ENCODE peak calls at places on chromosomes 11 and 22, in five cellular contexts. Z is neural progenitor cell, M is PC-3, C is GM23248, I is GM23338. T is an unnamed sample.

GRCh38 chr22:27129266-27129665 is 471.9 kb downstream of the MIAT start:
- DNase-seq in C (peak), M (peak), Z (no peak), I (no peak), T (no peak)

GRCh38 chr22:47850644-47851151 is 1088.2 kb downstream of the TBC1D22A start:
- DNase-seq in M (peak), Z (peak), C (no peak), I (no peak), T (no peak)

GRCh38 chr22:42964994-42965699 is 49.8 kb downstream of the PACSIN2 start:
- DNase-seq in C (no peak), I (no peak), Z (no peak), M (peak), T (no peak)

GRCh38 chr11:84558085-84558905 is 1068.8 kb downstream of the DLG2 start:
- DNase-seq in C (peak), I (peak), Z (peak), M (peak), T (peak)

GRCh38 chr22:37487559-37487958 is 1.4 kb upstream of the MFNG start:
- DNase-seq in Z (no peak), M (no peak), C (no peak), I (no peak), T (no peak)

GRCh38 chr11:84969103-84969502 is 658.0 kb downstream of the DLG2 start:
- DNase-seq in I (no peak), Z (peak), M (no peak), C (peak), T (no peak)

GRCh38 chr22:24329453-24329852 is 58.8 kb downstream of the SPECC1L start:
- DNase-seq in C (no peak), I (no peak), M (no peak), Z (no peak), T (no peak)

GRCh38 chr11:2215230-2215560 is 43.6 kb upstream of the TH start:
- DNase-seq in Z (no peak), I (no peak), C (no peak), M (no peak), T (no peak)

GRCh38 chr22:20526628-20527355 is 19.4 kb downstream of the MED15 start:
- DNase-seq in M (peak), C (peak), I (no peak), Z (no peak), T (no peak)

GRCh38 chr11:115921986-115922385 is 417.8 kb upstream of the CADM1 start:
- DNase-seq in M (no peak), I (no peak), C (no peak), Z (no peak), T (no peak)

GRCh38 chr11:13126430-13126829 is 117.3 kb downstream of the RASSF10 start:
- DNase-seq in Z (no peak), I (no peak), C (no peak), M (peak), T (no peak)

DNA sequence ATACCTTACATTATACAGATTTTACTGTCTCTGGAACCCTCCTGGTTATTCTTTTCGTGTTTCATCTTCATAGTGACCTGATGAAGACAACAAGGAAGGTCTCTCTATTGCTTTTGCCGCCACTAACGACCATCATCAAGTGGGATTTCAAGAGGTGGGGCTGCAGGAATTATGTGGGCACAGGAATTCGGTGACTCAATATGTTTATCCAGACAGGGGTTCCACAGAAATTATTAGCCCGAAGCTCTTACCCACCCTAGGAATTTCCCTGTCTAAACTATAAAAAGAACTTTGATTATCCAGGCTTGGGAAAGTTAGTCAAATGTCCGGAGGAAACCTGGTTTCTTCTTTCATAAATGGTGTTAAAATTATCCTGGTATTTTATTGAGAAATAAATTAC is 566.8 kb upstream of the TENM4 start:
- DNase-seq in Z (no peak), C (no peak), M (no peak), I (no peak), T (no peak)
- H3K27ac ChIP-seq in Z (no peak), C (no peak), M (no peak), I (no peak), T (no peak)

GRCh38 chr11:73218106-73218829 is at the start of gene P2RY2:
- DNase-seq in C (peak), Z (peak), I (peak), M (peak), T (peak)

GRCh38 chr11:73219396-73220285 is 1.6 kb downstream of the P2RY2 start:
- DNase-seq in I (no peak), Z (peak), M (no peak), C (no peak), T (no peak)

GRCh38 chr11:73217131-73217809 is 811 bp upstream of the P2RY2 start:
- DNase-seq in Z (peak), C (no peak), I (peak), M (no peak), T (no peak)

GRCh38 chr11:73217810-73218105 is 323 bp upstream of the P2RY2 start:
- DNase-seq in C (no peak), M (no peak), I (no peak), Z (no peak), T (no peak)

DNA sequence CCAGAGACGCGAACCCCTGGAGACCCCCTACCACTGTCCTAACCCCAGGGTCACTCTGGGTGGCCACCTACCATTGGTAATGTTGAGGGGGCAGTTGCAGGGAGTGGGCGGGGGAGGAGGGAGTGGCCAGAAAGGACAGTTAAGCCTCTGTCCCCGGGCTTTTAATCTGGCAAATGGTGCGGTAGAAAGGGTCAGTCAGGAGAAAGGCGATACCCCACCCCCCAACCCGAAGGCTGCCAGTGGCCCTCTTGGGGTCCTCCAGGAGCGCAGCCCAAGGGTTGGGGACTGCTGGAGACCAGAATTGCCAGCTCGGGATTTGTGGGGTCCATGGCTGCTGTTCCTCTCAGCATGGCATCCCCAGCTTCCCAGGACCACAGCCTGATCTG is 742 bp downstream of the P2RY2 start:
- DNase-seq in Z (peak), I (no peak), C (no peak), M (no peak), T (no peak)
- TF ChIP-seq EZH2 in Z (no peak), I (no peak), C (peak), M (no peak), T (no peak)

GRCh38 chr22:22716136-22716535 is 71.7 kb downstream of the GGTLC2 start:
- DNase-seq in I (no peak), C (no peak), Z (no peak), M (no peak), T (no peak)

GRCh38 chr22:22712666-22713365 is 68.4 kb downstream of the GGTLC2 start:
- DNase-seq in I (no peak), C (no peak), Z (no peak), M (no peak), T (no peak)

GRCh38 chr22:22712092-22712658 is 67.8 kb downstream of the GGTLC2 start:
- DNase-seq in Z (no peak), C (no peak), I (no peak), M (no peak), T (no peak)

GRCh38 chr22:22713416-22713815 is 69.0 kb downstream of the GGTLC2 start:
- DNase-seq in I (no peak), C (no peak), Z (no peak), M (no peak), T (no peak)

DNA sequence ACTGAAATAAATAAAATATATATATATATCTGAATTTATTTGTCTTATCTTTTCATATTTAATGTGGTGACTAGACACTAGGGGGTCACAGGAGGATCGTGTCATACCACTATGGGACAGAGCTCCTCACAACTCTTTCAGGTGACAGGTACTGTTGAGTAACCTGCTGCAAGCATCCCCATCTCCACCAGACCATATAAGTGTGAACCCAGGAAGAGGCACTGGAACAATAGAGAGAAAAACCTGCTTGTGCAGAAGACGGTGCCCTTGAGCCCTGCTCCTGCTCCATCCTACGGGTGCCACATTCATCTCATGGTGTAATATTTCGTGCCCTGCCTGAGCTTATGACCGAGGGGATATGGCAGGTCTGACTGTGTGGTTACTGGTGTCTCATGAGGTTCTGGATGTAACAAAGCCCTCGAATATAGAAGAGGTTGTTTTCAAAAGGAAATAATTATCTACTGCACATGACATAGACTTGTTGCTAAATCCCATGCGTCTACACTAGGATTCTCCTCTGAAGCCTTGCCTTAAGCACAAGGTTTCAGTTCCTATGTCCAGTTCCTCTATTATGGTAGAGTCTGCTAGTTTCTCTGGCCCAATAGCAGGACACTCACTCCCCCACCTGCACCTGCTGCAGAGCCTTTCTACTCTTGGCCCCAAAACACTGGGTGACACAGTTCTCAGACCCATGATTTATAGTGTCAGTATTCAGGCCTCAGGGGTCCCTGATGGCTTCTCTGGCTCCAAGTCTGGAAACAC is 70.4 kb downstream of the GGTLC2 start:
- DNase-seq in M (no peak), Z (no peak), C (no peak), I (no peak), T (no peak)
- TF ChIP-seq EZH2phosphoT487 in M (no peak), Z (no peak), C (no peak), I (no peak), T (no peak)

DNA sequence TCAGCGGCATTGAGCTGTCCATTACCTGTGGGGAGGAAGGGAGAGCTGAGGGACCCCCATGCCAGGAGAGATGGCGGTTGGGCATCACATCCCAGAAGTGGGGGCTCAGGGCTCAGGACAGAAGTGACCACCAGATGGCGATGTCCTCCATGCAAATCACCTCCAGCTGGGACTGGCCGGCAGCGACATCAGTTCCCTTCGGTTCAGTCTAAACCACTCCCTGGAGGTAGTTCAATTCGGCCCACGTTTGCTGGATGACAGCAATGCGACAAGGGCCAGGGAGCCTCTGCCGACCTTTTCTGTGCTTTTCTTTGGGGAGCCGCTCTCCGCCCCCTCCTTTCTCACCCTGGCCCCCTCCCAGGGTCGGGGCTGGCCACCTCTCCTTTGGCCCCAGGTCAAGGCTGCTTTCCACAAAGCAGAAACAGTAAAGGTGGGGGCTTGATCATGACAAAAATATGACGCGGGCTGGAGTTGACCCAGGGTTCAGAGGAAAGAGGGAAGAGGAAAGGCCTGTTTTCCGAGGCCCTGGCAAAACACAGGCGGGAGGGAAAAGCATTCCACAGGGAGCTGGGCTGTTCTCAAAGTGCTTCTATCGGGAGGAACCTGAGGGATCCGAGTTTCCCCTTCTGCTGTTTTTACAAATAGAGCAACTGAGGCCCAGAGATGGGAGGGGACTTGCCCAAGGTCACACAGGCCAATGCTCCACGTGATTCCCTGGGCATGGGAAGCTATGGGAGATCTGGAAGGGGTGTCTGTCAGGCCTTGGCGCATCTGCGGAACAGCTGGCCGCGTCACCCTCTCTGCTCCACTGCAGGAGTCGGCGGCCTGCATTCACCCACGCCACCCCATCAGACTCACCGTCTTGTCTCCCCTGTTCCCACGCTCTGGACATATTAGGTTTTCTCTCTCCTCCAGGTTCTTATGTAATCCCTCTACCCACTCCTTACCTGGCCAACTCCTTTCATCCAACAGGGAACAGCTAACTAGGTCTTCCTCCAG is 54.7 kb downstream of the FBXO7 start:
- DNase-seq in C (peak), I (peak), M (peak), Z (peak), T (peak)
- H3K27ac ChIP-seq in C (peak), I (no peak), M (no peak), Z (no peak), T (no peak)

GRCh38 chr11:18792827-18793226 is 1.2 kb upstream of the PTPN5 start:
- DNase-seq in C (no peak), I (no peak), M (no peak), Z (no peak), T (no peak)

GRCh38 chr11:18789942-18790341 is 1.7 kb downstream of the PTPN5 start:
- DNase-seq in I (no peak), M (no peak), Z (no peak), C (no peak), T (no peak)

GRCh38 chr11:18791175-18792065 is at the start of gene PTPN5:
- DNase-seq in M (no peak), C (peak), Z (peak), I (peak), T (no peak)

GRCh38 chr11:18790820-18791174 is 801 bp downstream of the PTPN5 start:
- DNase-seq in C (no peak), I (no peak), M (no peak), Z (no peak), T (no peak)

GRCh38 chr11:18792066-18792591 is 531 bp upstream of the PTPN5 start:
- DNase-seq in C (no peak), I (peak), M (no peak), Z (no peak), T (no peak)
- TF ChIP-seq EZH2 in C (no peak), I (no peak), M (no peak), Z (no peak), T (no peak)

T was measured in MM.1S.